ENCODE peak calls at places on chromosomes 6 and 20, in four cellular contexts. One of them, this sample, is unnamed.

GRCh38 chr6:5379647-5380242 is 118.4 kb downstream of the FARS2 start:
- DNase-seq in HT1080: peak; percentile 53
- DNase-seq in A549: peak; percentile 9
- DNase-seq in HAP-1: peak; percentile 63
- DNase-seq in this sample: peak; percentile 56

GRCh38 chr20:57657537-57658446 is 37.6 kb upstream of the ZBP1 start:
- DNase-seq in HT1080: no peak
- DNase-seq in A549: no peak
- DNase-seq in HAP-1: peak; percentile 5
- DNase-seq in this sample: no peak

GRCh38 chr20:16243470-16243869 is 329.8 kb downstream of the KIF16B start:
- DNase-seq in HT1080: no peak
- DNase-seq in A549: no peak
- DNase-seq in HAP-1: no peak
- DNase-seq in this sample: no peak

GRCh38 chr6:39930540-39930939 is 3.7 kb downstream of the MOCS1 start:
- DNase-seq in HT1080: no peak
- DNase-seq in A549: no peak
- DNase-seq in HAP-1: no peak
- DNase-seq in this sample: no peak

GRCh38 chr6:3372184-3372846 is 84.5 kb downstream of the SLC22A23 start:
- DNase-seq in HT1080: no peak
- DNase-seq in A549: no peak
- DNase-seq in HAP-1: peak; percentile 46
- DNase-seq in this sample: no peak

GRCh38 chr6:119215885-119216590 is 133.5 kb downstream of the MAN1A1 start:
- DNase-seq in HT1080: no peak
- DNase-seq in A549: no peak
- DNase-seq in HAP-1: no peak
- DNase-seq in this sample: no peak

GRCh38 chr6:43089874-43090556 is 13.9 kb downstream of the PTK7 start:
- DNase-seq in HT1080: no peak
- DNase-seq in A549: no peak
- DNase-seq in HAP-1: no peak
- DNase-seq in this sample: no peak

GRCh38 chr20:40763646-40764295 is 74.7 kb upstream of the MAFB start:
- DNase-seq in HT1080: no peak
- DNase-seq in A549: no peak
- DNase-seq in HAP-1: no peak
- DNase-seq in this sample: no peak

GRCh38 chr20:60256811-60257210 is 298.6 kb downstream of the CDH26 start:
- DNase-seq in HT1080: no peak
- DNase-seq in A549: no peak
- DNase-seq in HAP-1: no peak
- DNase-seq in this sample: no peak

GRCh38 chr20:34708621-34709043 is 4.5 kb downstream of the TP53INP2 start:
- DNase-seq in HT1080: peak; percentile 59
- DNase-seq in A549: peak; percentile 72
- DNase-seq in HAP-1: peak; percentile 74
- DNase-seq in this sample: peak; percentile 78

GRCh38 chr6:36912583-36912982 is 26.8 kb downstream of the C6orf89 start:
- DNase-seq in HT1080: peak; percentile 87
- DNase-seq in A549: no peak
- DNase-seq in HAP-1: no peak
- DNase-seq in this sample: no peak

GRCh38 chr6:227812-228338 is 64.4 kb upstream of the DUSP22 start:
- DNase-seq in HT1080: no peak
- DNase-seq in A549: no peak
- DNase-seq in HAP-1: no peak
- DNase-seq in this sample: no peak

GRCh38 chr6:57190140-57190539 is 18.0 kb downstream of the BAG2 start:
- DNase-seq in HT1080: peak; percentile 43
- DNase-seq in A549: no peak
- DNase-seq in HAP-1: no peak
- DNase-seq in this sample: peak; percentile 57

GRCh38 chr6:48535569-48535968 is 424.6 kb upstream of the PTCHD4 start:
- DNase-seq in HT1080: peak; percentile 83
- DNase-seq in A549: no peak
- DNase-seq in HAP-1: peak; percentile 28
- DNase-seq in this sample: no peak

GRCh38 chr6:169022079-169022478 is 231.6 kb downstream of the THBS2 start:
- DNase-seq in HT1080: no peak
- DNase-seq in A549: no peak
- DNase-seq in HAP-1: no peak
- DNase-seq in this sample: no peak

GRCh38 chr6:68777956-68778355 is 142.9 kb downstream of the ADGRB3 start:
- DNase-seq in HT1080: peak; percentile 40
- DNase-seq in A549: no peak
- DNase-seq in HAP-1: no peak
- DNase-seq in this sample: peak; percentile 72

This sample was measured in RKO.